ENCODE peak calls at places on chromosomes 1 and 21, in four cellular contexts. V is left lung; P is CD4-positive, alpha-beta T cell; B is Calu3. L is an unnamed sample.

GRCh38 chr1:230104395-230105244 is 37.6 kb downstream of the GALNT2 start:
- DNase-seq in V (peak), P (peak), B (peak), L (no peak)

GRCh38 chr1:54342306-54342705 is 63.9 kb downstream of the SSBP3 start:
- DNase-seq in V (no peak), P (no peak), B (no peak), L (no peak)

GRCh38 chr1:222754386-222755139 is 17.6 kb downstream of the FAM177B start:
- DNase-seq in V (no peak), P (no peak), B (peak), L (no peak)

GRCh38 chr1:164589961-164590507 is 31.1 kb downstream of the PBX1 start:
- DNase-seq in V (no peak), P (no peak), B (no peak), L (no peak)

GRCh38 chr1:53657256-53657805 is 81.6 kb downstream of the GLIS1 start:
- DNase-seq in V (no peak), P (no peak), B (no peak), L (no peak)

GRCh38 chr1:205973377-205974232 is 29.6 kb downstream of the RAB7B start:
- DNase-seq in V (no peak), P (no peak), B (no peak), L (no peak)

GRCh38 chr1:168628807-168629206 is 52.4 kb downstream of the XCL1 start:
- DNase-seq in V (no peak), P (no peak), B (peak), L (no peak)

GRCh38 chr1:204630460-204630905 is 55.1 kb downstream of the LRRN2 start:
- DNase-seq in V (no peak), P (no peak), B (no peak), L (no peak)

GRCh38 chr1:4771267-4771666 is 116.9 kb downstream of the AJAP1 start:
- DNase-seq in V (peak), P (no peak), B (no peak), L (no peak)

GRCh38 chr21:26026113-26026512 is 144.5 kb downstream of the APP start:
- DNase-seq in V (no peak), P (no peak), B (no peak), L (no peak)
- TF ChIP-seq CTCF in V (no peak), P (no peak), B (no peak), L (no peak)

GRCh38 chr1:9763914-9764313 is 59.9 kb downstream of the CLSTN1 start:
- DNase-seq in V (no peak), P (no peak), B (no peak), L (no peak)
- TF ChIP-seq CTCF in V (no peak), P (no peak), B (no peak), L (no peak)

GRCh38 chr1:114219247-114219872 is 65.7 kb upstream of the SYT6 start:
- DNase-seq in V (no peak), P (no peak), B (no peak), L (no peak)
- TF ChIP-seq CTCF in V (no peak), P (no peak), B (no peak), L (peak)

GRCh38 chr1:170495006-170495405 is 37.0 kb upstream of the GORAB start:
- DNase-seq in V (no peak), P (no peak), B (no peak), L (no peak)

GRCh38 chr1:170503691-170504090 is 28.3 kb upstream of the GORAB start:
- DNase-seq in V (no peak), P (no peak), B (no peak), L (no peak)

GRCh38 chr1:170494369-170494768 is 37.6 kb upstream of the GORAB start:
- DNase-seq in V (no peak), P (no peak), B (peak), L (no peak)

DNA sequence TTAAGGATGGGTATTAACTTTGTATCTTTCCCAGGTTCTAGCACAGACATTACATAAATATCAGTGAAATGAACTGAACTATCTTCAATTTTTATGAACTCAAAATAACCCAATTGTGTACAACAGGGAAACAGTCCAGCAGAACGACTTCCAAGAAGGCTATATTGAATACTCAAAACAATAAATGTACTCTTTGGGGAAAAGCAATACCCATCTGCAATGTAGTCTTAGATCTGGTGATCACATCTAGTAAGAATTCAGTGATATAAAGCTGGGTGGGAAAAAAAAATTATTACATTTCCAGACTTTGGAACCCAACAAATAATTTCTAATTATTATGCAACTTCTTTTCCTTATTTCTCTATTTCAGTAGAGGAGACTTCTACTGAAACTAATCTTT is 33.1 kb upstream of the GORAB start:
- DNase-seq in V (no peak), P (no peak), B (no peak), L (no peak)
- TF ChIP-seq CTCF in V (no peak), P (no peak), B (no peak), L (no peak)

L was measured in progenitor cell of endocrine pancreas.